ENCODE peak calls at places on chromosomes 5 and 9, in six cellular contexts. One of them, this sample, is unnamed.

GRCh38 chr5:149636861-149637246 is 55.6 kb downstream of the ARHGEF37 start:
- DNase-seq in lung: peak
- DNase-seq in HCT116: peak
- DNase-seq in aorta: no peak
- DNase-seq in HEK293T: peak
- DNase-seq in activated CD4-positive, alpha-beta T cell treated with anti-CD3 and anti-CD28 coated beads, Interleukin-2, amount 10 ng/mL, durations not matched to agents 7 days and 5 days: peak
- DNase-seq in this sample: peak

GRCh38 chr5:98807806-98808205 is 34.3 kb downstream of the RGMB start:
- DNase-seq in HEK293T: no peak
- DNase-seq in lung: no peak
- DNase-seq in activated CD4-positive, alpha-beta T cell treated with anti-CD3 and anti-CD28 coated beads, Interleukin-2, amount 10 ng/mL, durations not matched to agents 7 days and 5 days: no peak
- DNase-seq in HCT116: no peak
- DNase-seq in aorta: no peak
- DNase-seq in this sample: no peak

GRCh38 chr5:177489119-177489716 is 8.2 kb downstream of the PDLIM7 start:
- DNase-seq in aorta: peak
- DNase-seq in HEK293T: no peak
- DNase-seq in activated CD4-positive, alpha-beta T cell treated with anti-CD3 and anti-CD28 coated beads, Interleukin-2, amount 10 ng/mL, durations not matched to agents 7 days and 5 days: no peak
- DNase-seq in HCT116: no peak
- DNase-seq in lung: no peak
- DNase-seq in this sample: no peak

GRCh38 chr5:96896285-96896711 is 20.0 kb downstream of the ERAP2 start:
- DNase-seq in activated CD4-positive, alpha-beta T cell treated with anti-CD3 and anti-CD28 coated beads, Interleukin-2, amount 10 ng/mL, durations not matched to agents 7 days and 5 days: peak
- DNase-seq in HEK293T: no peak
- DNase-seq in aorta: no peak
- DNase-seq in HCT116: no peak
- DNase-seq in lung: no peak
- DNase-seq in this sample: no peak

GRCh38 chr9:12403721-12404120 is 289.5 kb upstream of the TYRP1 start:
- DNase-seq in aorta: no peak
- DNase-seq in HCT116: no peak
- DNase-seq in lung: no peak
- DNase-seq in HEK293T: no peak
- DNase-seq in activated CD4-positive, alpha-beta T cell treated with anti-CD3 and anti-CD28 coated beads, Interleukin-2, amount 10 ng/mL, durations not matched to agents 7 days and 5 days: no peak
- DNase-seq in this sample: no peak

GRCh38 chr5:129112295-129112694 is 17.7 kb downstream of the ISOC1 start:
- DNase-seq in aorta: no peak
- DNase-seq in HCT116: no peak
- DNase-seq in lung: no peak
- DNase-seq in activated CD4-positive, alpha-beta T cell treated with anti-CD3 and anti-CD28 coated beads, Interleukin-2, amount 10 ng/mL, durations not matched to agents 7 days and 5 days: no peak
- DNase-seq in HEK293T: no peak
- DNase-seq in this sample: no peak

GRCh38 chr5:173764321-173765029 is 123.7 kb upstream of the CPEB4 start:
- DNase-seq in activated CD4-positive, alpha-beta T cell treated with anti-CD3 and anti-CD28 coated beads, Interleukin-2, amount 10 ng/mL, durations not matched to agents 7 days and 5 days: no peak
- DNase-seq in HCT116: peak
- DNase-seq in HEK293T: peak
- DNase-seq in lung: peak
- DNase-seq in aorta: peak
- DNase-seq in this sample: no peak

GRCh38 chr5:149073217-149073616 is 10.4 kb upstream of the SH3TC2 start:
- DNase-seq in aorta: no peak
- DNase-seq in HEK293T: no peak
- DNase-seq in HCT116: no peak
- DNase-seq in activated CD4-positive, alpha-beta T cell treated with anti-CD3 and anti-CD28 coated beads, Interleukin-2, amount 10 ng/mL, durations not matched to agents 7 days and 5 days: no peak
- DNase-seq in lung: no peak
- DNase-seq in this sample: no peak

GRCh38 chr5:179818746-179819295 is 1.9 kb upstream of the SQSTM1 start:
- DNase-seq in activated CD4-positive, alpha-beta T cell treated with anti-CD3 and anti-CD28 coated beads, Interleukin-2, amount 10 ng/mL, durations not matched to agents 7 days and 5 days: peak
- DNase-seq in HCT116: peak
- DNase-seq in HEK293T: peak
- DNase-seq in lung: peak
- DNase-seq in aorta: peak
- DNase-seq in this sample: peak

GRCh38 chr9:96327694-96328352 is 25.8 kb upstream of the HSD17B3 start:
- DNase-seq in lung: no peak
- DNase-seq in aorta: no peak
- DNase-seq in activated CD4-positive, alpha-beta T cell treated with anti-CD3 and anti-CD28 coated beads, Interleukin-2, amount 10 ng/mL, durations not matched to agents 7 days and 5 days: peak
- DNase-seq in HEK293T: peak
- DNase-seq in HCT116: no peak
- DNase-seq in this sample: peak

GRCh38 chr5:74164725-74165226 is 475.8 kb downstream of the ENC1 start:
- DNase-seq in aorta: no peak
- DNase-seq in HCT116: no peak
- DNase-seq in lung: no peak
- DNase-seq in activated CD4-positive, alpha-beta T cell treated with anti-CD3 and anti-CD28 coated beads, Interleukin-2, amount 10 ng/mL, durations not matched to agents 7 days and 5 days: no peak
- DNase-seq in HEK293T: no peak
- DNase-seq in this sample: no peak

GRCh38 chr5:150561192-150561512 is 53.2 kb downstream of the NDST1 start:
- DNase-seq in aorta: no peak
- DNase-seq in HEK293T: no peak
- DNase-seq in lung: no peak
- DNase-seq in HCT116: no peak
- DNase-seq in activated CD4-positive, alpha-beta T cell treated with anti-CD3 and anti-CD28 coated beads, Interleukin-2, amount 10 ng/mL, durations not matched to agents 7 days and 5 days: no peak
- DNase-seq in this sample: no peak

GRCh38 chr5:50969207-50970145 is 303.0 kb downstream of the PARP8 start:
- DNase-seq in activated CD4-positive, alpha-beta T cell treated with anti-CD3 and anti-CD28 coated beads, Interleukin-2, amount 10 ng/mL, durations not matched to agents 7 days and 5 days: no peak
- DNase-seq in lung: no peak
- DNase-seq in HEK293T: no peak
- DNase-seq in HCT116: no peak
- DNase-seq in aorta: peak
- DNase-seq in this sample: no peak